ENCODE peak calls at places on chromosomes 11 and 22, in four cellular contexts. One of them, this sample, is unnamed.

GRCh38 chr11:130706572-130706971 is 209.7 kb downstream of the SNX19 start:
- DNase-seq in H9: no peak
- DNase-seq in mesendoderm: no peak
- DNase-seq in IMR-90: peak
- DNase-seq in this sample: no peak

GRCh38 chr11:66371627-66372415 is at the start of gene SLC29A2:
- DNase-seq in H9: peak
- DNase-seq in mesendoderm: peak
- DNase-seq in IMR-90: no peak
- DNase-seq in this sample: peak

GRCh38 chr22:29664731-29665130 is 55.1 kb upstream of the CABP7 start:
- DNase-seq in H9: no peak
- DNase-seq in mesendoderm: no peak
- DNase-seq in IMR-90: peak
- DNase-seq in this sample: no peak

GRCh38 chr11:79276900-79277299 is 163.9 kb downstream of the TENM4 start:
- DNase-seq in H9: no peak
- DNase-seq in mesendoderm: no peak
- DNase-seq in IMR-90: no peak
- DNase-seq in this sample: no peak

GRCh38 chr11:106695506-106695905 is 322.8 kb downstream of the GUCY1A2 start:
- DNase-seq in H9: no peak
- DNase-seq in mesendoderm: no peak
- DNase-seq in IMR-90: peak
- DNase-seq in this sample: no peak

GRCh38 chr22:46672731-46673130 is 52.5 kb downstream of the GRAMD4 start:
- DNase-seq in H9: no peak
- DNase-seq in mesendoderm: no peak
- DNase-seq in IMR-90: no peak
- DNase-seq in this sample: no peak

GRCh38 chr22:50271519-50271970 is 1.4 kb upstream of the MAPK11 start:
- DNase-seq in H9: peak
- DNase-seq in mesendoderm: peak
- DNase-seq in IMR-90: peak
- DNase-seq in this sample: no peak

GRCh38 chr11:115682901-115683300 is 178.7 kb upstream of the CADM1 start:
- DNase-seq in H9: no peak
- DNase-seq in mesendoderm: no peak
- DNase-seq in IMR-90: no peak
- DNase-seq in this sample: no peak

GRCh38 chr11:79081441-79082124 is 359.2 kb downstream of the TENM4 start:
- DNase-seq in H9: no peak
- DNase-seq in mesendoderm: no peak
- DNase-seq in IMR-90: peak
- DNase-seq in this sample: no peak

GRCh38 chr11:122093731-122094130 is 22.3 kb downstream of the BLID start:
- DNase-seq in H9: no peak
- DNase-seq in mesendoderm: no peak
- DNase-seq in IMR-90: peak
- DNase-seq in this sample: no peak

GRCh38 chr11:31295308-31295707 is 74.2 kb downstream of the DCDC1 start:
- DNase-seq in H9: no peak
- DNase-seq in mesendoderm: no peak
- DNase-seq in IMR-90: no peak
- DNase-seq in this sample: no peak

GRCh38 chr11:29320196-29320595 is 696.6 kb downstream of the KCNA4 start:
- DNase-seq in H9: no peak
- DNase-seq in mesendoderm: no peak
- DNase-seq in IMR-90: no peak
- DNase-seq in this sample: no peak

GRCh38 chr22:28116261-28116673 is 197.2 kb upstream of the PITPNB start:
- DNase-seq in H9: no peak
- DNase-seq in mesendoderm: peak
- DNase-seq in IMR-90: peak
- DNase-seq in this sample: no peak

GRCh38 chr11:36164522-36165250 is 124.5 kb downstream of the COMMD9 start:
- DNase-seq in H9: no peak
- DNase-seq in mesendoderm: no peak
- DNase-seq in IMR-90: peak
- DNase-seq in this sample: no peak

GRCh38 chr11:9315078-9315688 is 790 bp upstream of the TMEM41B start:
- DNase-seq in H9: no peak
- DNase-seq in mesendoderm: no peak
- DNase-seq in IMR-90: peak
- DNase-seq in this sample: no peak

GRCh38 chr11:17547051-17547577 is at the start of gene OTOG:
- DNase-seq in H9: peak
- DNase-seq in mesendoderm: peak
- DNase-seq in IMR-90: no peak
- DNase-seq in this sample: peak

GRCh38 chr22:46946383-46946965 is 184.0 kb downstream of the TBC1D22A start:
- DNase-seq in H9: no peak
- DNase-seq in mesendoderm: peak
- DNase-seq in IMR-90: no peak
- DNase-seq in this sample: no peak

GRCh38 chr11:126832387-126832786 is 168.2 kb downstream of the KIRREL3 start:
- DNase-seq in H9: no peak
- DNase-seq in mesendoderm: no peak
- DNase-seq in IMR-90: no peak
- DNase-seq in this sample: no peak

GRCh38 chr11:82892611-82893169 is 7.5 kb downstream of the PRCP start:
- DNase-seq in H9: no peak
- DNase-seq in mesendoderm: no peak
- DNase-seq in IMR-90: no peak
- DNase-seq in this sample: no peak

GRCh38 chr22:11627798-11628650 is 3900.0 kb upstream of the OR11H1 start:
- DNase-seq in H9: no peak
- DNase-seq in mesendoderm: no peak
- DNase-seq in IMR-90: no peak
- DNase-seq in this sample: no peak

GRCh38 chr11:96338910-96339703 is 3.9 kb downstream of the MAML2 start:
- DNase-seq in H9: peak
- DNase-seq in mesendoderm: peak
- DNase-seq in IMR-90: peak
- DNase-seq in this sample: no peak

GRCh38 chr11:6611092-6612007 is 666 bp downstream of the TAF10 start:
- DNase-seq in H9: peak
- DNase-seq in mesendoderm: peak
- DNase-seq in IMR-90: peak
- DNase-seq in this sample: no peak

GRCh38 chr11:12288934-12289666 is 88.3 kb upstream of the PARVA start:
- DNase-seq in H9: no peak
- DNase-seq in mesendoderm: peak
- DNase-seq in IMR-90: no peak
- DNase-seq in this sample: no peak

GRCh38 chr11:46203746-46204145 is 73.7 kb upstream of the CREB3L1 start:
- DNase-seq in H9: no peak
- DNase-seq in mesendoderm: no peak
- DNase-seq in IMR-90: no peak
- DNase-seq in this sample: no peak

GRCh38 chr11:2390871-2391662 is 9.5 kb upstream of the TSSC4 start:
- DNase-seq in H9: peak
- DNase-seq in mesendoderm: peak
- DNase-seq in IMR-90: peak
- DNase-seq in this sample: no peak

GRCh38 chr11:63565728-63566127 is 2.5 kb upstream of the PLAAT2 start:
- DNase-seq in H9: peak
- DNase-seq in mesendoderm: no peak
- DNase-seq in IMR-90: no peak
- DNase-seq in this sample: no peak

GRCh38 chr22:35921777-35922176 is 106.8 kb downstream of the RBFOX2 start:
- DNase-seq in H9: peak
- DNase-seq in mesendoderm: peak
- DNase-seq in IMR-90: peak
- DNase-seq in this sample: no peak

GRCh38 chr11:19938866-19939265 is 221.4 kb downstream of the DBX1 start:
- DNase-seq in H9: no peak
- DNase-seq in mesendoderm: no peak
- DNase-seq in IMR-90: no peak
- DNase-seq in this sample: no peak

GRCh38 chr11:86180415-86180814 is 64.1 kb upstream of the EED start:
- DNase-seq in H9: no peak
- DNase-seq in mesendoderm: no peak
- DNase-seq in IMR-90: no peak
- DNase-seq in this sample: no peak
- H4K5ac ChIP-seq in H9: no peak
- H4K5ac ChIP-seq in mesendoderm: no peak
- H4K5ac ChIP-seq in IMR-90: no peak
- H4K5ac ChIP-seq in this sample: no peak

GRCh38 chr22:32307055-32307454 is 50.6 kb upstream of the RFPL3 start:
- DNase-seq in H9: no peak
- DNase-seq in mesendoderm: no peak
- DNase-seq in IMR-90: no peak
- DNase-seq in this sample: no peak

GRCh38 chr22:32308191-32308590 is 49.5 kb upstream of the RFPL3 start:
- DNase-seq in H9: no peak
- DNase-seq in mesendoderm: no peak
- DNase-seq in IMR-90: no peak
- DNase-seq in this sample: no peak

GRCh38 chr22:32307617-32308016 is 50.0 kb upstream of the RFPL3 start:
- DNase-seq in H9: no peak
- DNase-seq in mesendoderm: no peak
- DNase-seq in IMR-90: no peak
- DNase-seq in this sample: peak

GRCh38 chr22:32308934-32309333 is 48.7 kb upstream of the RFPL3 start:
- DNase-seq in H9: no peak
- DNase-seq in mesendoderm: no peak
- DNase-seq in IMR-90: no peak
- DNase-seq in this sample: no peak

DNA sequence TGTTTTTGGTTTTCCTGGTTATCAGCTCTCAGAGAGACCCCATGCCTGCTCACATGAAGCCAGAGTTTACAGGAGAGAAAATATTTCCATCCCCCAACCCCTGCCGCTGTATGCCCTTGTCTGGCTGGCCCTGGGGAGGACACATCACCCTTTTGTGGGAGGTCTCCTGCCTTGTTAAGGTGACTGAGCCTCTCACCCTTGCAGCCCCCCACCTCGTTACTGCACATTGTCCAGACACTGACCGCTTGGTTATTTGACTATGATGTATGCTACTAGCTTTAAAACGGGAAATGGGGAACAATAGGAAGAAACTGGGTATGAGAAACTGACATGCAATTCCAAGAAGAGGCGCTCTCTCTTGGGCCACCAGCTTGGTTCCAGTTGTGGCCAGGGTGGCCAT is 51.1 kb upstream of the RFPL3 start:
- DNase-seq in H9: no peak
- DNase-seq in mesendoderm: no peak
- DNase-seq in IMR-90: no peak
- DNase-seq in this sample: no peak
- H4K5ac ChIP-seq in H9: no peak
- H4K5ac ChIP-seq in mesendoderm: no peak
- H4K5ac ChIP-seq in IMR-90: no peak
- H4K5ac ChIP-seq in this sample: no peak

GRCh38 chr22:22547226-22547625 is 11.8 kb downstream of the PRAME start:
- DNase-seq in H9: no peak
- DNase-seq in mesendoderm: no peak
- DNase-seq in IMR-90: no peak
- DNase-seq in this sample: no peak
- H4K5ac ChIP-seq in H9: no peak
- H4K5ac ChIP-seq in mesendoderm: no peak
- H4K5ac ChIP-seq in IMR-90: no peak
- H4K5ac ChIP-seq in this sample: no peak

GRCh38 chr22:43948836-43949235 is 6.4 kb upstream of the SAMM50 start:
- DNase-seq in H9: no peak
- DNase-seq in mesendoderm: no peak
- DNase-seq in IMR-90: no peak
- DNase-seq in this sample: no peak
- H4K5ac ChIP-seq in H9: no peak
- H4K5ac ChIP-seq in mesendoderm: no peak
- H4K5ac ChIP-seq in IMR-90: no peak
- H4K5ac ChIP-seq in this sample: no peak

This sample was measured in H1.